ENCODE peak calls at places on chromosomes 7 and 10, in four cellular contexts. X, I, U and K are unnamed samples.

GRCh38 chr7:115679976-115680375 is 350.6 kb downstream of the TFEC start:
- DNase-seq in X (no peak), I (no peak), U (no peak), K (peak)

GRCh38 chr7:82234457-82235049 is 209.0 kb downstream of the CACNA2D1 start:
- DNase-seq in X (no peak), I (peak), U (peak), K (peak)

GRCh38 chr7:151696738-151697514 is 177.2 kb upstream of the RHEB start:
- DNase-seq in X (no peak), I (peak), U (peak), K (no peak)

GRCh38 chr7:134419085-134419484 is 39.8 kb downstream of the AKR1B1 start:
- DNase-seq in X (no peak), I (no peak), U (no peak), K (no peak)

GRCh38 chr10:118960166-118961090 is 69.1 kb upstream of the NANOS1 start:
- DNase-seq in X (no peak), I (no peak), U (no peak), K (no peak)

GRCh38 chr10:63137306-63137705 is 4.2 kb downstream of the NRBF2 start:
- DNase-seq in X (no peak), I (no peak), U (no peak), K (peak)

GRCh38 chr7:87474533-87475358 is 734 bp downstream of the ABCB4 start:
- DNase-seq in X (no peak), I (no peak), U (no peak), K (peak)

GRCh38 chr7:149771199-149771636 is 2.2 kb downstream of the ZNF467 start:
- DNase-seq in X (no peak), I (no peak), U (no peak), K (no peak)

GRCh38 chr10:114648368-114648767 is 9.7 kb downstream of the ABLIM1 start:
- DNase-seq in X (no peak), I (no peak), U (no peak), K (peak)

GRCh38 chr7:124155400-124156022 is 122.6 kb upstream of the TMEM229A start:
- DNase-seq in X (no peak), I (no peak), U (peak), K (peak)

GRCh38 chr10:88828310-88828709 is 23.3 kb downstream of the ANKRD22 start:
- DNase-seq in X (no peak), I (no peak), U (no peak), K (no peak)

GRCh38 chr7:30734497-30734896 is 17.4 kb upstream of the INMT start:
- DNase-seq in X (no peak), I (no peak), U (no peak), K (no peak)

GRCh38 chr7:35705932-35706461 is 11.1 kb upstream of the HERPUD2 start:
- DNase-seq in X (no peak), I (no peak), U (no peak), K (no peak)